ENCODE peak calls at places on chromosomes 13 and 19, in four cellular contexts. A is mesenchymal stem cell, F is IMR-90, M is mesendoderm. S is an unnamed sample.

GRCh38 chr13:79692846-79693245 is 211.9 kb downstream of the NDFIP2 start:
- DNase-seq in A (no peak), F (no peak), M (no peak), S (no peak)

GRCh38 chr13:107374038-107374437 is 806.1 kb upstream of the ARGLU1 start:
- DNase-seq in A (peak), M (no peak), F (peak), S (no peak)

GRCh38 chr19:52748336-52748950 is 13.6 kb upstream of the ZNF611 start:
- DNase-seq in F (peak), A (peak), M (peak), S (no peak)

GRCh38 chr13:90047600-90047999 is 1299.9 kb upstream of the MIR17HG start:
- DNase-seq in A (no peak), M (no peak), F (no peak), S (no peak)

GRCh38 chr13:25494708-25495411 is 123.1 kb downstream of the ATP8A2 start:
- DNase-seq in F (no peak), A (no peak), M (no peak), S (no peak)

GRCh38 chr13:98068511-98068910 is 74.4 kb upstream of the FARP1 start:
- DNase-seq in A (no peak), M (peak), F (no peak), S (no peak)

GRCh38 chr13:34208326-34208725 is 390.4 kb downstream of the RFC3 start:
- DNase-seq in A (peak), M (no peak), F (peak), S (no peak)

GRCh38 chr19:6423499-6424189 is 967 bp downstream of the KHSRP start:
- DNase-seq in A (peak), F (peak), M (peak), S (peak)

GRCh38 chr19:54172764-54173699 is at the start of gene TMC4:
- DNase-seq in M (peak), F (no peak), A (peak), S (peak)

GRCh38 chr19:6767357-6768235 is at the start of gene SH2D3A:
- DNase-seq in F (peak), M (peak), A (peak), S (peak)

GRCh38 chr19:9848060-9848459 is 12.9 kb downstream of the PIN1 start:
- DNase-seq in F (no peak), M (peak), A (no peak), S (peak)

GRCh38 chr13:62931901-62932883 is 1516.5 kb upstream of the PCDH20 start:
- DNase-seq in F (peak), A (peak), M (no peak), S (no peak)

GRCh38 chr19:34995551-34995950 is 4.6 kb upstream of the GRAMD1A start:
- DNase-seq in F (no peak), M (no peak), A (no peak), S (no peak)

GRCh38 chr13:80131204-80131603 is 209.7 kb downstream of the SPRY2 start:
- DNase-seq in M (peak), F (peak), A (peak), S (peak)

GRCh38 chr19:1853295-1854031 is 5.2 kb upstream of the REXO1 start:
- DNase-seq in F (peak), M (peak), A (peak), S (peak)

GRCh38 chr13:62119739-62120700 is 704.4 kb upstream of the PCDH20 start:
- DNase-seq in F (peak), A (peak), M (peak), S (no peak)

GRCh38 chr19:10815969-10816635 is 19.9 kb downstream of the TMED1 start:
- DNase-seq in A (no peak), F (peak), M (no peak), S (no peak)

GRCh38 chr13:43908156-43909126 is 28.7 kb downstream of the LACC1 start:
- DNase-seq in A (peak), F (peak), M (peak), S (no peak)

GRCh38 chr13:99687728-99688397 is 186.6 kb downstream of the TM9SF2 start:
- DNase-seq in M (peak), A (no peak), F (no peak), S (peak)

GRCh38 chr13:51230473-51231105 is 8.4 kb downstream of the FAM124A start:
- DNase-seq in A (peak), M (no peak), F (peak), S (peak)

GRCh38 chr13:53782400-53783030 is 753.9 kb downstream of the OLFM4 start:
- DNase-seq in A (peak), M (peak), F (peak), S (peak)

GRCh38 chr19:28558783-28559182 is 654.2 kb downstream of the UQCRFS1 start:
- DNase-seq in M (no peak), F (no peak), A (no peak), S (no peak)
- H2AK5ac ChIP-seq in M (no peak), F (no peak), A (no peak), S (no peak)

GRCh38 chr19:18233224-18233825 is 7.1 kb upstream of the PDE4C start:
- DNase-seq in M (no peak), A (peak), F (peak), S (peak)

GRCh38 chr19:18231775-18232174 is 5.5 kb upstream of the PDE4C start:
- DNase-seq in F (no peak), A (no peak), M (no peak), S (no peak)

GRCh38 chr19:18230941-18231734 is 4.9 kb upstream of the PDE4C start:
- DNase-seq in A (peak), M (no peak), F (no peak), S (no peak)

GRCh38 chr19:18234194-18234593 is 8.0 kb upstream of the PDE4C start:
- DNase-seq in A (no peak), M (no peak), F (no peak), S (no peak)

DNA sequence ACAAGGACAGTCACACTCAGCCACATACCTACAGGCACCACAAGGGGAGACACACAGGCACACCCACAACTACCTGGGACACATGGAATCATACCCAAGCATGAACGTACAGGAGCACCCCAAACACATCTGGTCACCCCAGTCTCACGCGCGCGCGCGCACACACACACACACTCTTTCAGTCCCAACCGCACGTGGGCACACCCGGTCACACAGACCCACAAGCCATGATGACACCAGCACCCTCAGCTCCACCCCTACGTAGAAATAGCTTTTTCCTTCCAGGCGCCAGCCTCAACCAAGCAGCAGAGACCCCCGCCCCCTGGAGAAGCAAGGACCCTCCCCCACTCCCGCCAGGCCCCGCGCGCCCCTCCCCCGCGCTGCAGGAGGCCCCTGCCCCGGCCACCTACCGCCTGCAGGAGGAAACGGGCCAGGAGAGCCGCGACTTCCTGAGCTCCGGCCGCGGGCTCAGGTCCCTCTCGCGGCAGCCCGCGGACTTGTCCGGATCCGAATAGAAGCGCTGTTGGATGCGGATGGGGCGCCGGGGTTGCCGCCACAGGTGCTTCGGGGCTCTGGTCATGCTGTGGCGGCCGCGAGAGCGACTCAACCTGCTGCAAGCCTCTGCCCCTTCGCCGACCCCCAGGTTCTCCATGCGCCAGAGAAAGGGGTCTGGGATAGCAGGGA is 6.4 kb upstream of the PDE4C start:
- DNase-seq in A (peak), F (no peak), M (peak), S (peak)
- H2BK5ac ChIP-seq in A (no peak), F (no peak), M (no peak), S (no peak)

DNA sequence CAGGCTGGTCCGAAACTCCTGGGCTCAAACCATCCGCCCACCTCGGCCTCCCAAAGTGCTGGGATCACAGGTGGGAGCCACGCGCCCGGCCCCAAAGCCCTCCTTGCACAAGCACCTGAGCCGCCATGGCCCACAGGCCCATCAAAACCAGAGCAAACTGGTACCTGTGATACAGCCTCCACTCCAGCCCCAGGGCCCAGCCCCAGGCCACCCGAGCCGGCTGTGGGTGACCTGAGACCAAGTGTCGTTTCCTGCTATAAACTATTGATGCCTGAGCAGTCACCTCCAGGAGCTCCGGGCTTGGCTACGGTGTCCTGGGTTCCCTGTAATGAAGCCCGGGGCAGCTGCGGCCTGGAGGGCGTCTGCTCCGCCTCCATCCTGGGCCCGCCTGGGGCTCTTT is 9.7 kb upstream of the PTBP1 start:
- DNase-seq in A (no peak), M (no peak), F (no peak), S (no peak)
- H2AK5ac ChIP-seq in A (peak), M (no peak), F (no peak), S (no peak)

DNA sequence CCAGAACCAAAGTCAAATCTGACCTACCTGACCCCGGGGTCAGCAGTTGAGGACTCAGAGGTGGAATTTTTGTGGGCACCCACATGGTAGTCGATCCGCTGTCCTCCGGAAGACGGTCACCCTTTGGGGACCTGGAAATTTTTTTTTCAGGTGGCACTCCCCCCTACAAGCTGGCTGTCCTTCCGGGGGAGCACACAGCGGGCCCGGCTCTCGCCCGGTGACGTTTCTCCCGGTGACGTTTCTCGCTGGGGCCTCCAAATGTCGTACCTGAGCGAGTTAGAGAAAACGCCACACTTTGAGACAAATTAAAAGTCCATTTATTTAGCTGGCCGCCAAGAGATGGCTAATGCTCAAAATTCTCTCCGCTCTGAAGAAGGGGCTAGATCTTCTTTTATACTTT is 48.8 kb downstream of the ZFP14 start:
- DNase-seq in M (no peak), F (no peak), A (no peak), S (no peak)
- H2BK5ac ChIP-seq in M (no peak), F (no peak), A (no peak), S (no peak)

DNA sequence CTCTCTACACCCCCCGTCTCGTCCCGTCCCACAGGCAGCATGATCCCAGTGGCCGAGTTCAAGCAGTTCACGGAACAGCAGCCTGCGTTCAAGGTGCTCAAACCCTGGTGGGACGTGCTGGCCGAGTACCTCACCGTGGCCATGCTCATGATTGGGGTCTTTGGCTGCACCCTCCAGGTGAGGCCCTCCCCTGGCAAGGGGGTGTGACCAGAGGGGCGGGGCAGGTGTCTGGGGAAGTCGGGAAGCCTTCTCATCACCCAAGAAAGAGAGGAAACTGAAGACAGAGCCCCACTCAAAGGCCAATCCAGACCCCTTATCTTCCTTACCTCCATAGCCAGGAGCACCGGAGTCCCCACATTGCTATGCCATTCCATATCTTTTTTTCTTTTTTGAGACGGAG is 7.3 kb downstream of the LRRC8E start:
- DNase-seq in M (no peak), F (no peak), A (no peak), S (no peak)
- H2AK5ac ChIP-seq in M (no peak), F (no peak), A (no peak), S (no peak)

GRCh38 chr13:96089749-96090239 is at the start of gene HS6ST3:
- DNase-seq in F (no peak), A (peak), M (peak), S (peak)
- H2BK5ac ChIP-seq in F (no peak), A (no peak), M (no peak), S (no peak)

GRCh38 chr13:112760440-112760839 is 70.6 kb downstream of the ATP11A start:
- DNase-seq in F (peak), A (no peak), M (no peak), S (no peak)

GRCh38 chr13:112760931-112761330 is 71.1 kb downstream of the ATP11A start:
- DNase-seq in M (no peak), F (no peak), A (no peak), S (no peak)

GRCh38 chr13:112764028-112764427 is 74.2 kb downstream of the ATP11A start:
- DNase-seq in A (no peak), F (no peak), M (no peak), S (no peak)

GRCh38 chr13:112761701-112762689 is 72.2 kb downstream of the ATP11A start:
- DNase-seq in A (peak), F (peak), M (peak), S (no peak)

GRCh38 chr13:112762690-112763080 is 72.8 kb downstream of the ATP11A start:
- DNase-seq in F (no peak), A (no peak), M (no peak), S (no peak)
- H2AK5ac ChIP-seq in F (no peak), A (no peak), M (no peak), S (no peak)

DNA sequence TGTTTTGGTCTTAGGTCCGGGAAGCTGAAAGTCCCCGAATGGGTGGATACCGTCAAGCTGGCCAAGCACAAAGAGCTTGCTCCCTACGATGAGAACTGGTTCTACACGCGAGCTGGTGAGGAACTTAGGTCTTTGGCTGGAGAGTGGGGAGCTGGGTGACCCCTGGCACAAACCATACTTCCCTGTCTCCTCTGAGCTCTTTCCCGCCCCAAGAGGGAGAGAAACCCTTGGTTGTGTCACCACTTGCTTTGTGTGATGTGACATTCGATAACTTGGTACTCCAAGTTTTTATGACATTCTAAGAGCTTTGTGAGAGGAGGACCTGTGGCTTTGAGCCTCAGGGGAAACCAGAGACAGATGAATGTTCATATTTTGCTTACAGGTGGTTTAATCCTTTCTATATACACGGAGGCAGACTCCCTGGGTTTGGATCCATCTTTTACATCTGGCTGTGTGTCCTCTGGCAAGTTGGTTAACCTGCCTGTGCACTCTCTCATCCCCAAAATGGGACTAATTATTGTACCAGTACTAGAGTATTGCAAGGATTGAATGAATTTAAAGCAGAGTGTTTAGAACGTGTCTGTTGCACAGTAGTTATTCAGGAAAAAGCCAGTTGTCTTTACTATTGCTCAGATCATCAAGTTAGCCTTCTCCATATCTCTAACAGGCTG is 1.2 kb downstream of the RPS19 start:
- DNase-seq in F (no peak), M (no peak), A (no peak), S (no peak)
- H2BK5ac ChIP-seq in F (peak), M (no peak), A (peak), S (no peak)

DNA sequence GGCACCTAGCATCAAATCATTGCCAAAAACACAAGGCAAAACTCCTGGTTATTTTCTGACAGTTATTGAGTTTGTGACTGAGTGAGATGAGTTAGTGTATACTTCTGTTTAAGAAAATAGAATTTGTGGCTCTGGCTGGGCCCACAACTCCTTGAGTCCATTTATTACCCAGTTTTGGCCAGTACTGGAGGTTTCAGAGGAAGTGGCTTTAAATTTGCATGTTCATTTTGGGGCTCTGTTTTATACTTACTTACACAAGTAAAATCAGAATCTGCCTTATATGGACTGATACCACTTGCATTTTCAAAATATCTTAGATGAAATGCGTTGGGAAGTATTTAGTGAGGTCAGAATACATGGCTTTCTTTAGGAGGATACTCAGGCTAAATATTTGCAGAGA is 29.0 kb downstream of the TNFSF11 start:
- DNase-seq in F (no peak), A (no peak), M (no peak), S (no peak)
- H2AK5ac ChIP-seq in F (no peak), A (no peak), M (no peak), S (no peak)